ENCODE peak calls at places on chromosomes 4 and X, in six cellular contexts. A is D721Med, N is AG09309, U is upper lobe of right lung, G is lower leg skin, C is cardiac fibroblast. I is an unnamed sample.

GRCh38 chr4:67751260-67751659 is 2.9 kb downstream of the GNRHR start:
- DNase-seq in A (no peak), N (no peak), U (no peak), G (no peak), C (no peak), I (no peak)

GRCh38 chr4:89152972-89153371 is 41.6 kb downstream of the TIGD2 start:
- DNase-seq in A (peak; percentile 13), N (no peak), U (no peak), G (no peak), C (no peak), I (no peak)

GRCh38 chr4:16176621-16177020 is 49.6 kb downstream of the TAPT1 start:
- DNase-seq in A (no peak), N (no peak), U (no peak), G (no peak), C (no peak), I (no peak)

GRCh38 chr4:167265231-167265630 is 30.9 kb upstream of the SPOCK3 start:
- DNase-seq in A (no peak), N (no peak), U (no peak), G (no peak), C (no peak), I (no peak)

GRCh38 chr4:2462218-2462991 is 6.5 kb upstream of the RNF4 start:
- DNase-seq in A (peak; percentile 73), N (no peak), U (peak; percentile 82), G (no peak), C (peak; percentile 77), I (no peak)

GRCh38 chrX:26286836-26287235 is 70.9 kb downstream of the MAGEB5 start:
- DNase-seq in A (no peak), N (no peak), U (no peak), G (no peak), C (no peak), I (no peak)

GRCh38 chr4:176261481-176261880 is 7.5 kb downstream of the ASB5 start:
- DNase-seq in A (no peak), N (no peak), U (no peak), G (no peak), C (no peak), I (no peak)

GRCh38 chr4:76639292-76639691 is 204.3 kb downstream of the SHROOM3 start:
- DNase-seq in A (no peak), N (no peak), U (no peak), G (no peak), C (no peak), I (no peak)

GRCh38 chrX:20665441-20665840 is 398.7 kb upstream of the RPS6KA3 start:
- DNase-seq in A (no peak), N (no peak), U (no peak), G (no peak), C (no peak), I (no peak)

GRCh38 chrX:1108451-1109445 is 103.7 kb downstream of the CRLF2 start:
- DNase-seq in A (no peak), N (no peak), U (peak; percentile 23), G (no peak), C (no peak), I (no peak)

GRCh38 chr4:81482344-81482743 is 10.6 kb upstream of the RASGEF1B start:
- DNase-seq in A (no peak), N (no peak), U (no peak), G (no peak), C (no peak), I (peak; percentile 68)

GRCh38 chr4:23775694-23776093 is 114.2 kb downstream of the PPARGC1A start:
- DNase-seq in A (no peak), N (no peak), U (no peak), G (no peak), C (no peak), I (no peak)

GRCh38 chrX:9312922-9313867 is 151.7 kb upstream of the TBL1X start:
- DNase-seq in A (no peak), N (no peak), U (peak; percentile 75), G (peak; percentile 13), C (no peak), I (no peak)

GRCh38 chrX:117808413-117808812 is 308.2 kb downstream of the KLHL13 start:
- DNase-seq in A (no peak), N (no peak), U (no peak), G (no peak), C (no peak), I (no peak)

DNA sequence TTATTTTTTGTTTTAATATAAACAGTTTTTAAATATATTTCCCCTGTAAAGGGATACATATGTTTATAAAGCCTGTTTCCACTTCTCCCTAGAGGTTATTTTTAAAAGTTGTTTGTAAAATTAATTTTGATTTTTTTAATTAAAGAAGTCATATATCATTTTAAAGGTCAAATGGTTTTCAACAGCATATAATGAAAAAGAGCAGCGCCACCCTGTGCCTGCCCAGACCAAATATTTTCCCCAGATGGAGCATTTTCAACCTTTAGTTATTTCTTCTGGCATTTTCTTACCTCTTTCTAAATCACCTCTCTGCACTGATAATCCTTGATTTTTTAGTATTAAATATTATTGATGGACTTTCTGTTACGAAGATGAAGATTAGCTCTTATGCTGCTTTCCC is 21.0 kb downstream of the MSX1 start:
- DNase-seq in A (no peak), N (no peak), U (no peak), G (no peak), C (no peak), I (no peak)
- TF ChIP-seq CTCF in A (peak; percentile 49), N (peak; percentile 36), U (peak; percentile 24), G (no peak), C (peak; percentile 30), I (no peak)

GRCh38 chrX:65741823-65742222 is 74.4 kb downstream of the MSN start:
- DNase-seq in A (no peak), N (no peak), U (no peak), G (no peak), C (no peak), I (no peak)

GRCh38 chrX:65745992-65746391 is 78.5 kb downstream of the MSN start:
- DNase-seq in A (no peak), N (no peak), U (no peak), G (no peak), C (peak; percentile 6), I (no peak)

GRCh38 chrX:65744965-65745364 is 77.5 kb downstream of the MSN start:
- DNase-seq in A (no peak), N (no peak), U (no peak), G (no peak), C (peak; percentile 81), I (no peak)

GRCh38 chrX:65740909-65741308 is 73.5 kb downstream of the MSN start:
- DNase-seq in A (no peak), N (no peak), U (no peak), G (no peak), C (no peak), I (no peak)

DNA sequence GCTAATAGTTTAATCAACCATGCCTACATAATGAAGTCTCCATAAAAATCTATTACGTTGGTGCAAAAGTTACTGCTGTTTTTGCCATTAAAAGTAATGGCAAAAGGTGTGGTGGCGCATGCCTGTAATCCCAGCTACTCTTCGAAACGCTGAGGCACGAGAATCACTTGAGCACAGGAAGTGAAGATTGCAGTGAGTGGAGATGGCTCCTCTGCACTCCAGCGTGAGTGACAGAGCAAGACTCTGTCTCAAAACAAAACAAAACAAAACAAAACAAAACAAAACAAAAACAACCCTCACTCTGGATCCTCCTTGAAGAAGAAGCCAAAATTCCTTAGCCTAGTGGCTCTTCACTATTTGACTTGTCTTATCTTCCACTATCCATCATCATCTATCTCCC is 78.0 kb downstream of the MSN start:
- DNase-seq in A (no peak), N (no peak), U (no peak), G (no peak), C (no peak), I (no peak)
- TF ChIP-seq CTCF in A (no peak), N (no peak), U (no peak), G (no peak), C (no peak), I (no peak)

GRCh38 chr4:7699825-7700224 is 239.8 kb downstream of the AFAP1 start:
- DNase-seq in A (no peak), N (no peak), U (no peak), G (no peak), C (no peak), I (no peak)

GRCh38 chr4:7698586-7698985 is 241.1 kb downstream of the AFAP1 start:
- DNase-seq in A (no peak), N (peak; percentile 1), U (no peak), G (no peak), C (peak; percentile 8), I (no peak)

GRCh38 chr4:7699040-7699439 is 240.6 kb downstream of the AFAP1 start:
- DNase-seq in A (no peak), N (peak; percentile 80), U (no peak), G (no peak), C (peak; percentile 81), I (no peak)

GRCh38 chr4:7697821-7698220 is 241.8 kb downstream of the AFAP1 start:
- DNase-seq in A (no peak), N (no peak), U (no peak), G (no peak), C (no peak), I (no peak)

GRCh38 chr4:7697326-7697725 is 242.3 kb downstream of the AFAP1 start:
- DNase-seq in A (no peak), N (no peak), U (no peak), G (no peak), C (no peak), I (no peak)
- TF ChIP-seq CTCF in A (no peak), N (no peak), U (no peak), G (no peak), C (no peak), I (no peak)

DNA sequence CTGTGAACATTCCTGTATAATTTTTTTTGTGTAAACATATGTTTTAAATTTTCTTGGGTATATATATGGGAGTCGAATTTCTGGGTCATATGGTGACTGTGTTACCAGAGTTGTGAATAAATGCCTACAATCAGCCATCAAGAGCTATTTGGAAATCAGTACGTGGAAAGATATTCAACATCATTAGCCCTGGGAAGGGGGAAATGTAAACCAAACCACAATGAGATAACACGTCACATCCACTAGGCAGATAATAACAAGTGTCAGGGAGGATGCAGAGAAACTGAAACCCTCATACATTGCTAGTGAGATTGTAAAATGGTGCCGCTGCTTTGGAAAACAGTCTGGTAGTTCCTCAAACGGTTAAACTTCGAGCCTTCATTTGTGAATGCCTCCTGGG is 43.9 kb downstream of the LUZP4 start:
- DNase-seq in A (no peak), N (no peak), U (no peak), G (no peak), C (peak; percentile 61), I (no peak)
- TF ChIP-seq CTCF in A (no peak), N (no peak), U (no peak), G (no peak), C (no peak), I (no peak)